ENCODE peak calls at places on chromosomes 16 and 17, in four cellular contexts. X, R, U and J are unnamed samples.

GRCh38 chr16:1245452-1246005 is 5.0 kb downstream of the TPSAB1 start:
- DNase-seq in X (no peak), R (no peak), U (no peak), J (no peak)

GRCh38 chr17:37676115-37676925 is 33.1 kb upstream of the DDX52 start:
- DNase-seq in X (no peak), R (peak), U (no peak), J (no peak)

GRCh38 chr17:31050948-31051347 is 43.8 kb upstream of the NF1 start:
- DNase-seq in X (no peak), R (no peak), U (no peak), J (no peak)

GRCh38 chr17:19386974-19387920 is at the start of gene MFAP4:
- DNase-seq in X (no peak), R (no peak), U (no peak), J (peak)

GRCh38 chr16:69408451-69408850 is 16.0 kb upstream of the CYB5B start:
- DNase-seq in X (no peak), R (no peak), U (no peak), J (no peak)

GRCh38 chr17:41559548-41559947 is 12.3 kb downstream of the KRT9 start:
- DNase-seq in X (no peak), R (no peak), U (no peak), J (no peak)

GRCh38 chr17:12647023-12647422 is 18.7 kb upstream of the MYOCD start:
- DNase-seq in X (no peak), R (no peak), U (no peak), J (no peak)

GRCh38 chr16:68921654-68922053 is 78.3 kb downstream of the TANGO6 start:
- DNase-seq in X (no peak), R (peak), U (no peak), J (no peak)

GRCh38 chr17:45895969-45896793 is 1.8 kb downstream of the MAPT start:
- DNase-seq in X (no peak), R (no peak), U (no peak), J (peak)

GRCh38 chr17:79836952-79837887 is 2.0 kb downstream of the CBX4 start:
- DNase-seq in X (no peak), R (peak), U (peak), J (peak)

GRCh38 chr17:41687828-41688640 is 651 bp upstream of the EIF1 start:
- DNase-seq in X (no peak), R (peak), U (no peak), J (no peak)

GRCh38 chr16:86798247-86799041 is 220.1 kb downstream of the FOXL1 start:
- DNase-seq in X (no peak), R (no peak), U (no peak), J (no peak)

GRCh38 chr17:44793885-44794698 is 35.3 kb downstream of the ADAM11 start:
- DNase-seq in X (no peak), R (no peak), U (no peak), J (no peak)

GRCh38 chr17:33832295-33832694 is 422.8 kb upstream of the CCL2 start:
- DNase-seq in X (no peak), R (no peak), U (no peak), J (no peak)

GRCh38 chr16:75322706-75323105 is 71.3 kb upstream of the BCAR1 start:
- DNase-seq in X (no peak), R (no peak), U (no peak), J (no peak)

GRCh38 chr16:46929378-46930332 is 43.8 kb downstream of the DNAJA2 start:
- DNase-seq in X (no peak), R (peak), U (peak), J (peak)

GRCh38 chr16:19524356-19524865 is 669 bp downstream of the CCP110 start:
- DNase-seq in X (no peak), R (no peak), U (no peak), J (no peak)

GRCh38 chr17:34725740-34726139 is 146.4 kb downstream of the TMEM132E start:
- DNase-seq in X (no peak), R (no peak), U (no peak), J (no peak)

GRCh38 chr17:78759203-78759968 is 22.7 kb downstream of the CYTH1 start:
- DNase-seq in X (no peak), R (no peak), U (no peak), J (no peak)

GRCh38 chr17:58508341-58509067 is 5.9 kb downstream of the MTMR4 start:
- DNase-seq in X (no peak), R (no peak), U (no peak), J (no peak)

GRCh38 chr17:42997390-42997983 is 732 bp upstream of the RPL27 start:
- DNase-seq in X (no peak), R (no peak), U (no peak), J (no peak)

GRCh38 chr16:6616746-6617145 is 715.9 kb upstream of the RBFOX1 start:
- DNase-seq in X (no peak), R (no peak), U (no peak), J (no peak)

GRCh38 chr17:15945493-15946209 is 721 bp downstream of the ADORA2B start:
- DNase-seq in X (no peak), R (no peak), U (peak), J (peak)

GRCh38 chr17:27217631-27218030 is 76.3 kb upstream of the WSB1 start:
- DNase-seq in X (peak), R (no peak), U (no peak), J (no peak)

GRCh38 chr17:81251943-81252301 is 12.8 kb downstream of the NDUFAF8 start:
- DNase-seq in X (no peak), R (no peak), U (no peak), J (no peak)

GRCh38 chr16:89140401-89140800 is 31.1 kb upstream of the CDH15 start:
- DNase-seq in X (no peak), R (no peak), U (no peak), J (no peak)

GRCh38 chr17:80751070-80751459 is 206.4 kb downstream of the RPTOR start:
- DNase-seq in X (no peak), R (no peak), U (no peak), J (no peak)

GRCh38 chr17:68295086-68295485 is 3.8 kb downstream of the ARSG start:
- DNase-seq in X (no peak), R (no peak), U (no peak), J (no peak)

GRCh38 chr16:28311913-28312312 is 19.6 kb downstream of the SBK1 start:
- DNase-seq in X (no peak), R (no peak), U (no peak), J (no peak)

GRCh38 chr17:30920683-30921543 is 832 bp upstream of the ADAP2 start:
- DNase-seq in X (no peak), R (no peak), U (no peak), J (no peak)

GRCh38 chr17:80731255-80731840 is 186.7 kb downstream of the RPTOR start:
- DNase-seq in X (no peak), R (no peak), U (no peak), J (no peak)

GRCh38 chr16:48421741-48422140 is 36.5 kb upstream of the SIAH1 start:
- DNase-seq in X (no peak), R (no peak), U (no peak), J (no peak)

GRCh38 chr17:47813077-47813476 is 8.5 kb downstream of the OSBPL7 start:
- DNase-seq in X (no peak), R (no peak), U (no peak), J (peak)

GRCh38 chr17:8807070-8807550 is 7.9 kb upstream of the MFSD6L start:
- DNase-seq in X (peak), R (no peak), U (no peak), J (no peak)

GRCh38 chr17:39614545-39615157 is 6.9 kb upstream of the NEUROD2 start:
- DNase-seq in X (no peak), R (no peak), U (no peak), J (no peak)

GRCh38 chr16:87490091-87490798 is 2.6 kb downstream of the ZCCHC14 start:
- DNase-seq in X (no peak), R (no peak), U (no peak), J (no peak)

GRCh38 chr17:29586676-29587469 is 2.6 kb downstream of the GIT1 start:
- DNase-seq in X (no peak), R (no peak), U (no peak), J (no peak)

DNA sequence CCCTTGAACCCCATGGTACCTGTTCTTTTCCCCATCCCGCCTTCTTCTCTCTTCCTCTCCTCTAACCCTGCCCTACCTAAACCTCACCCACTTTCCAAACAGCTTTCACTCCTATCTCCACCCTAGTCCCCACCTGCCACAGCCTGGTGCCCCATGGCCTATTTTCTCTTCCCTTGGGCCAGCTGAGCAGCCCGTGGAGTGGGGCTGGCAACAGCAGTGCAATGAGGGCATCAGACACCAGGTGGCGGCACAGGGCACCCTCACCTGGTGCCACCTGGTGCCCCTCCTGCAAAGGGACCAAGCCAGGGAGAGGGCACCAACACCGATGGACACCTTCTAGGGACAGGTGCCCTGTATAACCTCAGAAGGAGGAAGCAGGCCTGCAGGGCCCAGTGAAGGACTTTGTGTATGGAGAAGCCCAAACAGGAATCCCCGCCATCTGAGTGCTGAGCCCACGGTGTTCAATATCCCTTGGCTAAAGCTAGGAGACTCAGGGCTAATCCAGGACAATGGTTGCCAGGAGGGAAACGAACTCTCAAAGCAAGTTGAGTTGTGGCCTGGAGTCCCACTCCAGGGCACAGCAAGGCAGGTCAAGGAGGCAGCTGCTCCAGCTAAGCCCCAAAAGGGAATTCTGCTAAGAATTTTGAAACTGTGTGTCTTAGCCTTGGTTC is 4.0 kb upstream of the ABCC3 start:
- DNase-seq in X (no peak), R (peak), U (peak), J (peak)
- TF ChIP-seq NR2C2 in X (no peak), R (no peak), U (no peak), J (no peak)

GRCh38 chr16:3810818-3811217 is 69.7 kb downstream of the CREBBP start:
- DNase-seq in X (no peak), R (no peak), U (no peak), J (no peak)

GRCh38 chr16:3810198-3810664 is 70.3 kb downstream of the CREBBP start:
- DNase-seq in X (peak), R (no peak), U (no peak), J (no peak)

GRCh38 chr16:3804426-3805016 is 76.0 kb downstream of the CREBBP start:
- DNase-seq in X (no peak), R (no peak), U (no peak), J (no peak)

GRCh38 chr16:3808308-3809063 is 72.0 kb downstream of the CREBBP start:
- DNase-seq in X (no peak), R (no peak), U (no peak), J (no peak)

GRCh38 chr16:3807425-3808123 is 72.9 kb downstream of the CREBBP start:
- DNase-seq in X (no peak), R (no peak), U (no peak), J (no peak)
- TF ChIP-seq ATF2 in X (no peak), R (no peak), U (no peak), J (no peak)

GRCh38 chr17:2042355-2042929 is 620 bp downstream of the OVCA2 start:
- DNase-seq in X (no peak), R (no peak), U (peak), J (no peak)
- TF ChIP-seq CREB1 in X (no peak), R (no peak), U (no peak), J (no peak)

DNA sequence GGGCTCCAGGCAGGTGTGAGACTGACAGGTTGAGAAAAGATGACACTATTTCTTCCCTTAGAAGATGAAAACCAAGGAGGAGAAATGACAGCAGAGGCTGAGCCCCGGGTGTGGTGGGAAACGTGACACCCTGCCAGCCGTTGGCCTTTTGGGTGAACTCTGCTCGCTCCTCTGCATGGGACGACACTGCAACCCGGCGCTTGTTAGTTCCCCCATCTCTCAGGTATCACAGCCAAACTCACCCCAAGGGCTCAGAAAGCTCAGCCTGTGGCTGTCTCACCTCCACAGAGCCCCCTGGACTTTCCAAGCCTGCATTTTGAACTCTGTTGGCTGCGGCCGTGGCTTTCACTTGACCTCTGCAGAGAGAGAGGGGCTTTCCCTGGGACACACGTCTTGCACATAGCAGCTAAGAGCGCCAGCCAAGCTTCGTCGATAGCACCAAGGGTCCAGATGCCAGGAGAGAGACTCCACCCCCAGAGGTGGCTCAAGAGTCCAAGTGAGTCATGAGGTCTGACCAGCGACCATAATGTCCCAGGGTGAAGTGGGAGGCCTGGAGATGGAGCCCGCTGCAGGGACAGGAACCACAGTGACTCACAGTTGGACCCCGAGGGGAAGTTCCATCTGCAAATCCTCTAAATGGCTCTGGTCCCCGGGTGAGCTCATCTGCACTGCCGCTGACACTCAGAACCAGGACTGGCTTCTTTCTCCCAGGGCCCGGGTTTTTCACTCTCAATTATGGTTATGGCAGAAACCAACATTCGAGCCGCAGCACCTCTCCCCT is 301.9 kb downstream of the SOX9 start:
- DNase-seq in X (peak), R (peak), U (no peak), J (no peak)
- TF ChIP-seq NR2C2 in X (no peak), R (peak), U (no peak), J (no peak)